ENCODE peak calls at places on chromosomes 2 and 18, in nine cellular contexts. F is neuronal stem cell; H is IMR-90; L is colonic mucosa; X is right atrium auricular region; A is CD8-positive, alpha-beta memory T cell; I is suprapubic skin; V is PC-9; C is effector memory CD4-positive, alpha-beta T cell. O is an unnamed sample.
A peak's percentile ranks its signal among the peaks of the same experiment; 100 is the strongest.

GRCh38 chr2:128289439-128289838 is 29.2 kb downstream of the HS6ST1 start:
- DNase-seq in X (no peak), I (no peak), F (no peak), L (no peak), H (no peak), V (no peak), A (no peak), C (no peak), O (peak; percentile 29)

GRCh38 chr2:119011162-119011909 is 69.3 kb downstream of the MARCO start:
- DNase-seq in H (peak; percentile 5), A (no peak), L (no peak), I (no peak), F (peak; percentile 59), C (no peak), X (no peak), V (peak; percentile 51), O (peak; percentile 25)

GRCh38 chr2:227871375-227871788 is at the start of gene DAW1:
- DNase-seq in C (peak; percentile 51), V (peak; percentile 62), H (peak; percentile 56), A (peak; percentile 22), X (no peak), I (peak; percentile 68), L (peak; percentile 65), F (peak; percentile 61), O (no peak)

GRCh38 chr18:908631-909621 is 4.3 kb downstream of the ADCYAP1 start:
- DNase-seq in L (no peak), I (no peak), V (no peak), H (no peak), C (no peak), F (no peak), A (no peak), X (no peak), O (no peak)

GRCh38 chr2:231380307-231380706 is 15.2 kb upstream of the B3GNT7 start:
- DNase-seq in V (no peak), L (peak; percentile 55), I (no peak), F (no peak), H (no peak), C (no peak), A (no peak), X (no peak), O (no peak)

GRCh38 chr2:714005-714741 is 37.0 kb upstream of the TMEM18 start:
- DNase-seq in I (no peak), L (peak; percentile 63), F (peak; percentile 56), C (no peak), V (peak; percentile 20), X (no peak), A (no peak), H (peak; percentile 54), O (peak; percentile 57)

GRCh38 chr2:164314148-164314547 is 307.1 kb downstream of the GRB14 start:
- DNase-seq in H (no peak), F (no peak), A (no peak), V (peak; percentile 2), C (no peak), L (no peak), I (no peak), X (no peak), O (no peak)

GRCh38 chr2:109335586-109336266 is 206.7 kb downstream of the SH3RF3 start:
- DNase-seq in V (no peak), A (no peak), X (no peak), H (peak; percentile 83), F (no peak), C (no peak), I (no peak), L (no peak), O (no peak)

GRCh38 chr18:77157312-77157711 is 24.7 kb upstream of the MBP start:
- DNase-seq in V (no peak), F (no peak), H (no peak), I (no peak), L (no peak), X (no peak), A (no peak), C (no peak), O (no peak)

GRCh38 chr18:77161954-77162353 is 29.4 kb upstream of the MBP start:
- DNase-seq in V (no peak), L (no peak), F (no peak), C (no peak), I (no peak), A (no peak), H (no peak), X (no peak), O (no peak)

GRCh38 chr18:77164026-77164425 is 31.4 kb upstream of the MBP start:
- DNase-seq in C (no peak), X (no peak), A (no peak), I (no peak), L (no peak), V (no peak), F (no peak), H (no peak), O (no peak)

GRCh38 chr18:77162580-77162979 is 30.0 kb upstream of the MBP start:
- DNase-seq in I (no peak), X (no peak), F (no peak), L (no peak), A (no peak), C (no peak), H (no peak), V (no peak), O (no peak)

DNA sequence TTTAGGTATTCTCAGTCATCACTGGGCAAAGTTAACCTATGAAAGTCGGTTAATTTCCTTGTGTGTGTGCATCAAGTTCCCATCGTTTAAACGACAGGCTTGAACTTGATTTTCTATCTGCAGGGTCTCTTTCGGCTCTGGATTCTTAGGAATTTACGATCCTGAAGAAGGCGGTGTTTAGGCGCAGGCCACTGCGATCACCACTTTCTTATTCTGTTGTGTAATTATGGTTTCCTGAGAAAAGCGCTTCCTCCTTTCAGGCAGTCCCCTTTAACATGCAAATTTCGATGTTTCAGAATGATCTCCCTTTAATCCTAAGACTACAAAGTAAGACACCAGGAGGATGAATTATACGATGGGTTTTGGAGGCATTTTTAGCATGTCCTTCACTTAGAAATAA is 27.9 kb upstream of the MBP start:
- DNase-seq in V (no peak), X (no peak), I (no peak), A (no peak), C (no peak), H (no peak), F (no peak), L (no peak), O (peak; percentile 47)
- H3K4me3 ChIP-seq in V (no peak overlapping the region), X (no peak overlapping the region), I (no peak overlapping the region), A (no peak overlapping the region), C (no peak overlapping the region), H (no peak overlapping the region), F (no peak overlapping the region), L (no peak overlapping the region), O (no peak overlapping the region)

DNA sequence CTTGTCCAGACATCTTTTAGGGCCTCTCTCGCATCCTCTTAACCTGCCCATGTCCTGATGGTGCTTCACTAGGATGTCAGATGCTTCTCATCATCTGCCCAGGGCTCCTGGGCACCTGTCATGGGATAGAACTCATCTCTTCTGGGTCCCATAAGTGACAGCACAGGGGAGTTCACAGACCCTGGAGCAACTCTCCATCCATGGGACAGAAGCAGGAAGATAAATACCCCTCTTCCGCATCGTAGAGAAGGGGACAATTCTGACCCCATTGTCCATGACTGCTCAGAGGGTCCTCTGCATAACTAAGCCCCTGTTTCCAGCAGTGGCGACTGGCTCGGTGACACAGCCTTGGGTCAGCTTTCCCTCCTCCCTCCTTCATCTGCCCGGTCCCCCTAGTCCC is 82.3 kb downstream of the TWIST2 start:
- DNase-seq in F (no peak), H (no peak), L (no peak), X (no peak), I (peak; percentile 14), C (no peak), A (no peak), V (no peak), O (no peak)
- H3K27ac ChIP-seq in F (no peak overlapping the region), H (no peak overlapping the region), L (no peak overlapping the region), X (peak overlapping the region; percentile 76), I (no peak overlapping the region), C (no peak overlapping the region), A (no peak overlapping the region), V (no peak overlapping the region), O (no peak overlapping the region)

GRCh38 chr18:56172527-56172926 is 465.9 kb downstream of the TXNL1 start:
- DNase-seq in H (no peak), F (no peak), I (no peak), L (no peak), C (no peak), X (no peak), A (no peak), V (no peak), O (no peak)
- H3K4me3 ChIP-seq in H (no peak overlapping the region), F (no peak overlapping the region), I (no peak overlapping the region), L (no peak overlapping the region), C (no peak overlapping the region), X (no peak overlapping the region), A (no peak overlapping the region), V (no peak overlapping the region), O (no peak overlapping the region)

GRCh38 chr2:25307949-25308557 is 33.7 kb downstream of the DNMT3A start:
- DNase-seq in L (no peak), A (no peak), H (no peak), X (no peak), I (no peak), C (no peak), V (no peak), F (no peak), O (no peak)
- H3K27ac ChIP-seq in L (no peak overlapping the region), A (no peak overlapping the region), H (no peak overlapping the region), X (no peak overlapping the region), I (no peak overlapping the region), C (peak overlapping the region; percentile 31), V (no peak overlapping the region), F (no peak overlapping the region), O (no peak overlapping the region)

DNA sequence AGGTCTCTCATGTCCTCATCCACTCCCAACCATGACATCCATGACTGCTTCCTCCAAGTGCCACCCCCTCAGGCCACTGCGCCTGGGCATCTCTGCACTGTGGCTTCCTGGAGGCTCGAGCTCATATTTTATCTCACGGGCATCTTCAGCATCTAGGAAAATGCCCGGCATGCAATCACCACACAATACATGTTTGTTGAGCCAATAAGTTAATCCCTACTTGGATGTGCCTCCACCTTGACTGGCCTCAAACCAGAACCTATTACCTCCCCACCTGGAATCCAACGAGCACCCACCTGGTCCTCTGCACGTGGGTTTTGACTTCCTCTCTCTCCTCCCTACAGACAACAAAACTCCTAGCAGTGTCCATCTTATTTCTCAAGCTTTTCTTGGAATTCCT is 198.9 kb upstream of the REV1 start:
- DNase-seq in V (no peak), L (no peak), F (no peak), H (no peak), X (no peak), A (no peak), C (no peak), I (no peak), O (no peak)
- H3K4me3 ChIP-seq in V (no peak overlapping the region), L (no peak overlapping the region), F (no peak overlapping the region), H (no peak overlapping the region), X (no peak overlapping the region), A (no peak overlapping the region), C (no peak overlapping the region), I (no peak overlapping the region), O (no peak overlapping the region)